ENCODE peak calls at places on chromosomes 7 and 10, in six cellular contexts. One of them, this sample, is unnamed.

GRCh38 chr7:120337308-120337907 is 64.4 kb downstream of the KCND2 start:
- DNase-seq in effector memory CD8-positive, alpha-beta T cell: no peak
- DNase-seq in T-cell: no peak
- DNase-seq in posterior cingulate gyrus: no peak
- DNase-seq in activated naive CD4-positive, alpha-beta T cell: no peak
- DNase-seq in astrocyte of the hippocampus: peak; percentile 7
- DNase-seq in this sample: no peak

GRCh38 chr7:101790566-101791293 is 26.7 kb upstream of the CUX1 start:
- DNase-seq in posterior cingulate gyrus: no peak
- DNase-seq in activated naive CD4-positive, alpha-beta T cell: no peak
- DNase-seq in effector memory CD8-positive, alpha-beta T cell: no peak
- DNase-seq in T-cell: no peak
- DNase-seq in astrocyte of the hippocampus: no peak
- DNase-seq in this sample: no peak

GRCh38 chr10:36578306-36578705 is 547.1 kb upstream of the ANKRD30A start:
- DNase-seq in activated naive CD4-positive, alpha-beta T cell: no peak
- DNase-seq in effector memory CD8-positive, alpha-beta T cell: no peak
- DNase-seq in posterior cingulate gyrus: no peak
- DNase-seq in astrocyte of the hippocampus: no peak
- DNase-seq in T-cell: no peak
- DNase-seq in this sample: no peak

GRCh38 chr7:126557271-126557670 is 695.5 kb downstream of the GRM8 start:
- DNase-seq in effector memory CD8-positive, alpha-beta T cell: no peak
- DNase-seq in activated naive CD4-positive, alpha-beta T cell: no peak
- DNase-seq in astrocyte of the hippocampus: no peak
- DNase-seq in posterior cingulate gyrus: no peak
- DNase-seq in T-cell: no peak
- DNase-seq in this sample: no peak

GRCh38 chr10:93821051-93821772 is 63.5 kb downstream of the LGI1 start:
- DNase-seq in activated naive CD4-positive, alpha-beta T cell: no peak
- DNase-seq in posterior cingulate gyrus: no peak
- DNase-seq in T-cell: no peak
- DNase-seq in astrocyte of the hippocampus: peak; percentile 47
- DNase-seq in effector memory CD8-positive, alpha-beta T cell: no peak
- DNase-seq in this sample: no peak

GRCh38 chr7:47217570-47218360 is 364.1 kb downstream of the TNS3 start:
- DNase-seq in activated naive CD4-positive, alpha-beta T cell: no peak
- DNase-seq in astrocyte of the hippocampus: no peak
- DNase-seq in posterior cingulate gyrus: no peak
- DNase-seq in effector memory CD8-positive, alpha-beta T cell: no peak
- DNase-seq in T-cell: no peak
- DNase-seq in this sample: no peak

GRCh38 chr7:150631084-150631824 is 931 bp downstream of the GIMAP6 start:
- DNase-seq in posterior cingulate gyrus: no peak
- DNase-seq in effector memory CD8-positive, alpha-beta T cell: no peak
- DNase-seq in T-cell: peak; percentile 48
- DNase-seq in astrocyte of the hippocampus: no peak
- DNase-seq in activated naive CD4-positive, alpha-beta T cell: peak; percentile 66
- DNase-seq in this sample: no peak

GRCh38 chr7:157495594-157495993 is 158.8 kb downstream of the DNAJB6 start:
- DNase-seq in effector memory CD8-positive, alpha-beta T cell: no peak
- DNase-seq in activated naive CD4-positive, alpha-beta T cell: no peak
- DNase-seq in T-cell: no peak
- DNase-seq in astrocyte of the hippocampus: no peak
- DNase-seq in posterior cingulate gyrus: no peak
- DNase-seq in this sample: no peak

GRCh38 chr10:97327348-97328294 is 6.9 kb downstream of the FRAT2 start:
- DNase-seq in T-cell: no peak
- DNase-seq in posterior cingulate gyrus: no peak
- DNase-seq in effector memory CD8-positive, alpha-beta T cell: no peak
- DNase-seq in activated naive CD4-positive, alpha-beta T cell: no peak
- DNase-seq in astrocyte of the hippocampus: no peak
- DNase-seq in this sample: no peak

GRCh38 chr10:49844775-49845561 is 82.8 kb upstream of the OGDHL start:
- DNase-seq in activated naive CD4-positive, alpha-beta T cell: no peak
- DNase-seq in T-cell: no peak
- DNase-seq in astrocyte of the hippocampus: no peak
- DNase-seq in effector memory CD8-positive, alpha-beta T cell: no peak
- DNase-seq in posterior cingulate gyrus: no peak
- DNase-seq in this sample: no peak

GRCh38 chr10:132521041-132521465 is 16.5 kb upstream of the INPP5A start:
- DNase-seq in effector memory CD8-positive, alpha-beta T cell: no peak
- DNase-seq in T-cell: no peak
- DNase-seq in astrocyte of the hippocampus: no peak
- DNase-seq in activated naive CD4-positive, alpha-beta T cell: no peak
- DNase-seq in posterior cingulate gyrus: no peak
- DNase-seq in this sample: no peak

GRCh38 chr10:98242823-98243222 is 25.2 kb downstream of the LOXL4 start:
- DNase-seq in effector memory CD8-positive, alpha-beta T cell: no peak
- DNase-seq in posterior cingulate gyrus: no peak
- DNase-seq in activated naive CD4-positive, alpha-beta T cell: no peak
- DNase-seq in astrocyte of the hippocampus: peak; percentile 63
- DNase-seq in T-cell: no peak
- DNase-seq in this sample: no peak

GRCh38 chr7:125573131-125573530 is 643.5 kb upstream of the POT1 start:
- DNase-seq in activated naive CD4-positive, alpha-beta T cell: no peak
- DNase-seq in posterior cingulate gyrus: no peak
- DNase-seq in T-cell: no peak
- DNase-seq in astrocyte of the hippocampus: no peak
- DNase-seq in effector memory CD8-positive, alpha-beta T cell: no peak
- DNase-seq in this sample: no peak

GRCh38 chr7:68291710-68292109 is 1295.1 kb downstream of the TYW1 start:
- DNase-seq in activated naive CD4-positive, alpha-beta T cell: no peak
- DNase-seq in astrocyte of the hippocampus: no peak
- DNase-seq in T-cell: no peak
- DNase-seq in effector memory CD8-positive, alpha-beta T cell: no peak
- DNase-seq in posterior cingulate gyrus: no peak
- DNase-seq in this sample: no peak

GRCh38 chr7:158740013-158740656 is 35.5 kb upstream of the NCAPG2 start:
- DNase-seq in T-cell: no peak
- DNase-seq in activated naive CD4-positive, alpha-beta T cell: no peak
- DNase-seq in astrocyte of the hippocampus: peak; percentile 84
- DNase-seq in posterior cingulate gyrus: no peak
- DNase-seq in effector memory CD8-positive, alpha-beta T cell: no peak
- DNase-seq in this sample: no peak

GRCh38 chr10:5898163-5898562 is 8.1 kb downstream of the FBH1 start:
- DNase-seq in posterior cingulate gyrus: no peak
- DNase-seq in T-cell: no peak
- DNase-seq in activated naive CD4-positive, alpha-beta T cell: no peak
- DNase-seq in effector memory CD8-positive, alpha-beta T cell: no peak
- DNase-seq in astrocyte of the hippocampus: no peak
- DNase-seq in this sample: no peak

GRCh38 chr10:105990529-105990928 is 1174.0 kb downstream of the SORCS1 start:
- DNase-seq in activated naive CD4-positive, alpha-beta T cell: no peak
- DNase-seq in T-cell: no peak
- DNase-seq in posterior cingulate gyrus: peak; percentile 37
- DNase-seq in effector memory CD8-positive, alpha-beta T cell: no peak
- DNase-seq in astrocyte of the hippocampus: no peak
- DNase-seq in this sample: no peak

GRCh38 chr7:86943447-86943846 is 116.0 kb downstream of the ELAPOR2 start:
- DNase-seq in astrocyte of the hippocampus: no peak
- DNase-seq in T-cell: no peak
- DNase-seq in activated naive CD4-positive, alpha-beta T cell: no peak
- DNase-seq in effector memory CD8-positive, alpha-beta T cell: no peak
- DNase-seq in posterior cingulate gyrus: no peak
- DNase-seq in this sample: no peak

GRCh38 chr10:49289480-49289879 is 9.5 kb upstream of the C10orf71 start:
- DNase-seq in astrocyte of the hippocampus: no peak
- DNase-seq in T-cell: no peak
- DNase-seq in activated naive CD4-positive, alpha-beta T cell: no peak
- DNase-seq in effector memory CD8-positive, alpha-beta T cell: no peak
- DNase-seq in posterior cingulate gyrus: no peak
- DNase-seq in this sample: no peak

GRCh38 chr7:141386881-141387280 is 164.3 kb upstream of the AGK start:
- DNase-seq in effector memory CD8-positive, alpha-beta T cell: no peak
- DNase-seq in activated naive CD4-positive, alpha-beta T cell: no peak
- DNase-seq in astrocyte of the hippocampus: no peak
- DNase-seq in T-cell: no peak
- DNase-seq in posterior cingulate gyrus: no peak
- DNase-seq in this sample: no peak

GRCh38 chr10:35711615-35712411 is 69.7 kb upstream of the FZD8 start:
- DNase-seq in astrocyte of the hippocampus: no peak
- DNase-seq in activated naive CD4-positive, alpha-beta T cell: no peak
- DNase-seq in T-cell: no peak
- DNase-seq in effector memory CD8-positive, alpha-beta T cell: no peak
- DNase-seq in posterior cingulate gyrus: no peak
- DNase-seq in this sample: no peak

GRCh38 chr7:99579956-99580777 is 17.9 kb upstream of the TMEM225B start:
- DNase-seq in astrocyte of the hippocampus: peak; percentile 79
- DNase-seq in posterior cingulate gyrus: peak; percentile 81
- DNase-seq in T-cell: peak; percentile 60
- DNase-seq in effector memory CD8-positive, alpha-beta T cell: peak; percentile 43
- DNase-seq in activated naive CD4-positive, alpha-beta T cell: peak; percentile 65
- DNase-seq in this sample: peak; percentile 84

GRCh38 chr10:35345383-35345742 is 9.1 kb downstream of the CCNY start:
- DNase-seq in T-cell: no peak
- DNase-seq in effector memory CD8-positive, alpha-beta T cell: no peak
- DNase-seq in activated naive CD4-positive, alpha-beta T cell: no peak
- DNase-seq in astrocyte of the hippocampus: no peak
- DNase-seq in posterior cingulate gyrus: no peak
- DNase-seq in this sample: no peak

GRCh38 chr7:106615808-106616691 is 44.9 kb downstream of the CCDC71L start:
- DNase-seq in effector memory CD8-positive, alpha-beta T cell: no peak
- DNase-seq in astrocyte of the hippocampus: no peak
- DNase-seq in activated naive CD4-positive, alpha-beta T cell: no peak
- DNase-seq in posterior cingulate gyrus: no peak
- DNase-seq in T-cell: no peak
- DNase-seq in this sample: no peak

GRCh38 chr10:108685863-108686531 is 1237.3 kb downstream of the XPNPEP1 start:
- DNase-seq in effector memory CD8-positive, alpha-beta T cell: no peak
- DNase-seq in activated naive CD4-positive, alpha-beta T cell: no peak
- DNase-seq in posterior cingulate gyrus: no peak
- DNase-seq in T-cell: no peak
- DNase-seq in astrocyte of the hippocampus: no peak
- DNase-seq in this sample: no peak

GRCh38 chr7:158351051-158351450 is 236.6 kb downstream of the PTPRN2 start:
- DNase-seq in astrocyte of the hippocampus: no peak
- DNase-seq in T-cell: no peak
- DNase-seq in activated naive CD4-positive, alpha-beta T cell: no peak
- DNase-seq in posterior cingulate gyrus: no peak
- DNase-seq in effector memory CD8-positive, alpha-beta T cell: no peak
- DNase-seq in this sample: no peak

GRCh38 chr7:149856-150636 is 42.3 kb upstream of the FAM20C start:
- DNase-seq in T-cell: peak; percentile 22
- DNase-seq in posterior cingulate gyrus: peak; percentile 77
- DNase-seq in activated naive CD4-positive, alpha-beta T cell: peak; percentile 31
- DNase-seq in effector memory CD8-positive, alpha-beta T cell: no peak
- DNase-seq in astrocyte of the hippocampus: no peak
- DNase-seq in this sample: no peak

GRCh38 chr7:148116195-148116594 is 474.4 kb upstream of the C7orf33 start:
- DNase-seq in effector memory CD8-positive, alpha-beta T cell: no peak
- DNase-seq in posterior cingulate gyrus: no peak
- DNase-seq in activated naive CD4-positive, alpha-beta T cell: no peak
- DNase-seq in T-cell: no peak
- DNase-seq in astrocyte of the hippocampus: no peak
- DNase-seq in this sample: no peak

GRCh38 chr10:125231116-125231812 is 70.9 kb upstream of the CTBP2 start:
- DNase-seq in T-cell: no peak
- DNase-seq in effector memory CD8-positive, alpha-beta T cell: no peak
- DNase-seq in activated naive CD4-positive, alpha-beta T cell: no peak
- DNase-seq in posterior cingulate gyrus: no peak
- DNase-seq in astrocyte of the hippocampus: peak; percentile 94
- DNase-seq in this sample: no peak

GRCh38 chr7:24704311-24704710 is 53.0 kb downstream of the GSDME start:
- DNase-seq in astrocyte of the hippocampus: no peak
- DNase-seq in T-cell: no peak
- DNase-seq in effector memory CD8-positive, alpha-beta T cell: no peak
- DNase-seq in activated naive CD4-positive, alpha-beta T cell: no peak
- DNase-seq in posterior cingulate gyrus: no peak
- DNase-seq in this sample: no peak

This sample was measured in NCI-H1930.